ENCODE peak calls at places on chromosomes 4 and X, in five cellular contexts. One of them, this sample, is unnamed.

GRCh38 chrX:26470946-26471345 is 255.0 kb downstream of the MAGEB5 start:
- DNase-seq in choroid plexus epithelial cell: no peak
- DNase-seq in nephron progenitor cell: no peak
- DNase-seq in psoas muscle: no peak
- DNase-seq in cardiac muscle cell: no peak
- DNase-seq in this sample: no peak

GRCh38 chr4:16026155-16026761 is 57.6 kb downstream of the PROM1 start:
- DNase-seq in choroid plexus epithelial cell: peak; percentile 82
- DNase-seq in nephron progenitor cell: peak; percentile 38
- DNase-seq in cardiac muscle cell: peak; percentile 78
- DNase-seq in psoas muscle: no peak
- DNase-seq in this sample: peak; percentile 24

GRCh38 chr4:25172964-25173917 is 13.0 kb upstream of the SEPSECS start:
- DNase-seq in nephron progenitor cell: no peak
- DNase-seq in psoas muscle: no peak
- DNase-seq in cardiac muscle cell: peak; percentile 96
- DNase-seq in choroid plexus epithelial cell: peak; percentile 98
- DNase-seq in this sample: peak; percentile 5

GRCh38 chr4:75845992-75846391 is 56.3 kb downstream of the PPEF2 start:
- DNase-seq in nephron progenitor cell: no peak
- DNase-seq in choroid plexus epithelial cell: no peak
- DNase-seq in psoas muscle: no peak
- DNase-seq in cardiac muscle cell: no peak
- DNase-seq in this sample: no peak

GRCh38 chr4:158814636-158815035 is 45.8 kb downstream of the FNIP2 start:
- DNase-seq in nephron progenitor cell: no peak
- DNase-seq in psoas muscle: no peak
- DNase-seq in choroid plexus epithelial cell: peak; percentile 84
- DNase-seq in cardiac muscle cell: no peak
- DNase-seq in this sample: no peak

GRCh38 chr4:176593943-176594342 is 198.8 kb downstream of the VEGFC start:
- DNase-seq in cardiac muscle cell: no peak
- DNase-seq in choroid plexus epithelial cell: no peak
- DNase-seq in psoas muscle: no peak
- DNase-seq in nephron progenitor cell: no peak
- DNase-seq in this sample: no peak

GRCh38 chrX:71282514-71283408 is 674 bp upstream of the NONO start:
- DNase-seq in psoas muscle: no peak
- DNase-seq in choroid plexus epithelial cell: peak; percentile 56
- DNase-seq in cardiac muscle cell: no peak
- DNase-seq in nephron progenitor cell: peak; percentile 4
- DNase-seq in this sample: no peak

GRCh38 chr4:52234539-52235174 is 183.6 kb downstream of the SPATA18 start:
- DNase-seq in psoas muscle: no peak
- DNase-seq in choroid plexus epithelial cell: peak; percentile 65
- DNase-seq in cardiac muscle cell: peak; percentile 61
- DNase-seq in nephron progenitor cell: no peak
- DNase-seq in this sample: no peak

GRCh38 chrX:75746891-75747639 is 38.0 kb downstream of the MAGEE2 start:
- DNase-seq in choroid plexus epithelial cell: peak; percentile 20
- DNase-seq in cardiac muscle cell: peak; percentile 24
- DNase-seq in nephron progenitor cell: peak; percentile 53
- DNase-seq in psoas muscle: peak; percentile 19
- DNase-seq in this sample: peak; percentile 24

GRCh38 chrX:121886557-121886956 is 839.1 kb downstream of the GLUD2 start:
- DNase-seq in cardiac muscle cell: no peak
- DNase-seq in nephron progenitor cell: no peak
- DNase-seq in choroid plexus epithelial cell: no peak
- DNase-seq in psoas muscle: no peak
- DNase-seq in this sample: no peak

GRCh38 chr4:129164243-129164642 is 68.3 kb downstream of the C4orf33 start:
- DNase-seq in cardiac muscle cell: no peak
- DNase-seq in nephron progenitor cell: no peak
- DNase-seq in choroid plexus epithelial cell: no peak
- DNase-seq in psoas muscle: no peak
- DNase-seq in this sample: no peak

GRCh38 chr4:129162450-129162849 is 66.5 kb downstream of the C4orf33 start:
- DNase-seq in psoas muscle: no peak
- DNase-seq in choroid plexus epithelial cell: no peak
- DNase-seq in nephron progenitor cell: no peak
- DNase-seq in cardiac muscle cell: no peak
- DNase-seq in this sample: no peak

GRCh38 chr4:129167640-129168260 is 71.8 kb downstream of the C4orf33 start:
- DNase-seq in cardiac muscle cell: no peak
- DNase-seq in nephron progenitor cell: peak; percentile 20
- DNase-seq in psoas muscle: no peak
- DNase-seq in choroid plexus epithelial cell: peak; percentile 10
- DNase-seq in this sample: no peak

GRCh38 chr4:129163427-129163826 is 67.5 kb downstream of the C4orf33 start:
- DNase-seq in cardiac muscle cell: no peak
- DNase-seq in choroid plexus epithelial cell: no peak
- DNase-seq in nephron progenitor cell: no peak
- DNase-seq in psoas muscle: no peak
- DNase-seq in this sample: no peak
- TF ChIP-seq CTCF in cardiac muscle cell: no peak
- TF ChIP-seq CTCF in choroid plexus epithelial cell: no peak
- TF ChIP-seq CTCF in nephron progenitor cell: no peak
- TF ChIP-seq CTCF in psoas muscle: no peak
- TF ChIP-seq CTCF in this sample: no peak

GRCh38 chrX:39816871-39817731 is 280.7 kb downstream of the BCOR start:
- DNase-seq in cardiac muscle cell: peak; percentile 50
- DNase-seq in nephron progenitor cell: no peak
- DNase-seq in choroid plexus epithelial cell: peak; percentile 48
- DNase-seq in psoas muscle: no peak
- DNase-seq in this sample: no peak

GRCh38 chrX:39813631-39814246 is 284.0 kb downstream of the BCOR start:
- DNase-seq in cardiac muscle cell: peak; percentile 88
- DNase-seq in nephron progenitor cell: no peak
- DNase-seq in choroid plexus epithelial cell: peak; percentile 37
- DNase-seq in psoas muscle: peak; percentile 75
- DNase-seq in this sample: peak; percentile 17

GRCh38 chrX:39811391-39811790 is 286.4 kb downstream of the BCOR start:
- DNase-seq in choroid plexus epithelial cell: no peak
- DNase-seq in cardiac muscle cell: no peak
- DNase-seq in psoas muscle: no peak
- DNase-seq in nephron progenitor cell: no peak
- DNase-seq in this sample: no peak

GRCh38 chrX:39815621-39816020 is 282.1 kb downstream of the BCOR start:
- DNase-seq in choroid plexus epithelial cell: no peak
- DNase-seq in cardiac muscle cell: peak; percentile 13
- DNase-seq in nephron progenitor cell: no peak
- DNase-seq in psoas muscle: no peak
- DNase-seq in this sample: no peak

GRCh38 chrX:39814391-39814790 is 283.4 kb downstream of the BCOR start:
- DNase-seq in psoas muscle: no peak
- DNase-seq in choroid plexus epithelial cell: no peak
- DNase-seq in nephron progenitor cell: no peak
- DNase-seq in cardiac muscle cell: peak; percentile 40
- DNase-seq in this sample: peak; percentile 13
- TF ChIP-seq CTCF in psoas muscle: peak; percentile 39
- TF ChIP-seq CTCF in choroid plexus epithelial cell: peak; percentile 62
- TF ChIP-seq CTCF in nephron progenitor cell: peak; percentile 7
- TF ChIP-seq CTCF in cardiac muscle cell: peak; percentile 45
- TF ChIP-seq CTCF in this sample: peak; percentile 20

GRCh38 chr4:23423540-23423939 is 466.3 kb downstream of the PPARGC1A start:
- DNase-seq in choroid plexus epithelial cell: no peak
- DNase-seq in cardiac muscle cell: no peak
- DNase-seq in psoas muscle: no peak
- DNase-seq in nephron progenitor cell: no peak
- DNase-seq in this sample: no peak

GRCh38 chr4:23425570-23425969 is 464.3 kb downstream of the PPARGC1A start:
- DNase-seq in choroid plexus epithelial cell: no peak
- DNase-seq in psoas muscle: no peak
- DNase-seq in nephron progenitor cell: no peak
- DNase-seq in cardiac muscle cell: no peak
- DNase-seq in this sample: no peak

DNA sequence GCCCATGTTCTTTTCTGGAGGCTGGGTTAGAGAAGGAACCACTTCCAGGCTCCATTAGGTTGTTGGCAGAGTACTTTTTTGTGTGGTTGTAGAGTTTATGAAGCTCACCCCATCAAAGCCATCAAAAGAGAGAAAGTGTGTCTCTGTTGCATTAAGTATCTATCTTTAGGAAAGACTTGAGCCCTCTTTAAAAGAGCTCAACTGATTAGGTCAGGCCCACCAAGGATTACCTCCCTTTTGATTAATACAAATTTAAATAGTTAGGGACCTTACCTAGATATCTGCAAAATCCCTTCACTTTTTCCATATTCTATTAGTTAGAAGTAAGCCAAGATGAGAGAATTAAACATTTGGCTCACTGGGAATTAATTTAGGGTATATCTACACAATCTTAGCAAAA is 460.4 kb downstream of the PPARGC1A start:
- DNase-seq in psoas muscle: no peak
- DNase-seq in nephron progenitor cell: no peak
- DNase-seq in choroid plexus epithelial cell: no peak
- DNase-seq in cardiac muscle cell: no peak
- DNase-seq in this sample: no peak
- TF ChIP-seq CTCF in psoas muscle: no peak
- TF ChIP-seq CTCF in nephron progenitor cell: no peak
- TF ChIP-seq CTCF in choroid plexus epithelial cell: no peak
- TF ChIP-seq CTCF in cardiac muscle cell: no peak
- TF ChIP-seq CTCF in this sample: no peak

GRCh38 chrX:111167334-111167733 is 71.3 kb downstream of the PAK3 start:
- DNase-seq in nephron progenitor cell: no peak
- DNase-seq in cardiac muscle cell: no peak
- DNase-seq in psoas muscle: no peak
- DNase-seq in choroid plexus epithelial cell: no peak
- DNase-seq in this sample: no peak

GRCh38 chrX:111169141-111169540 is 73.2 kb downstream of the PAK3 start:
- DNase-seq in nephron progenitor cell: no peak
- DNase-seq in psoas muscle: no peak
- DNase-seq in choroid plexus epithelial cell: no peak
- DNase-seq in cardiac muscle cell: no peak
- DNase-seq in this sample: no peak

GRCh38 chrX:111170017-111170416 is 74.0 kb downstream of the PAK3 start:
- DNase-seq in psoas muscle: no peak
- DNase-seq in choroid plexus epithelial cell: no peak
- DNase-seq in nephron progenitor cell: no peak
- DNase-seq in cardiac muscle cell: no peak
- DNase-seq in this sample: no peak

GRCh38 chrX:111165902-111166301 is 69.9 kb downstream of the PAK3 start:
- DNase-seq in psoas muscle: no peak
- DNase-seq in choroid plexus epithelial cell: no peak
- DNase-seq in nephron progenitor cell: no peak
- DNase-seq in cardiac muscle cell: no peak
- DNase-seq in this sample: no peak

GRCh38 chrX:111168314-111168713 is 72.3 kb downstream of the PAK3 start:
- DNase-seq in psoas muscle: no peak
- DNase-seq in choroid plexus epithelial cell: peak; percentile 3
- DNase-seq in cardiac muscle cell: peak; percentile 11
- DNase-seq in nephron progenitor cell: peak; percentile 9
- DNase-seq in this sample: no peak
- TF ChIP-seq CTCF in psoas muscle: no peak
- TF ChIP-seq CTCF in choroid plexus epithelial cell: peak; percentile 12
- TF ChIP-seq CTCF in cardiac muscle cell: peak; percentile 15
- TF ChIP-seq CTCF in nephron progenitor cell: peak; percentile 41
- TF ChIP-seq CTCF in this sample: no peak

DNA sequence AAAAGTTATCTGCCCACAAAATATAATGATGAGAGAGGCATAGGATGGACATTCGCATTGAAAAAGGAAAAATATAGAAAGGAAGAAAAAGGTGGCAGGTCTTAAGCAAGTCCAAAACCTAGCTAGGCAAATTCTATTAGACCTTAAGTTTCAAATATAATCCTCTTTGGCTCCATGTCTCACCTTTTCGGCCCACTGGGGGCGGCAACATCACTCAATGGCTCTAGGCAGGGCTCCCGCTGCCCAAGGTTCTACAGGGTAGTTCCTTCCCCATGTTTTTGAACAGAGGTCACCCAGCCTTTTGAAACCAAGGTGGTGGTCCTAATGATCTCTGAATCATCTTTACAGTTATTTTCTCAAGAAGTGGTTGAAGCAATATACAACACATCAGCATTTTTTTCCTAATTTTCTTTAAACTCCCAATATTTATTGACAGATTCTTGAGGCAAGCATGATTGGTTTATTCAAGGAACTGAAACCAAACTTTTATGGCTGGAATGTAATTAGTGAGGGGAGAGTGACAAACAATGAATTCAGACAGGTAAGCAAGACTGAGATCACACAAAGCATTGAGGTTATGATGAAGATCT is 309.4 kb downstream of the ANTXR2 start:
- DNase-seq in psoas muscle: no peak
- DNase-seq in choroid plexus epithelial cell: no peak
- DNase-seq in nephron progenitor cell: no peak
- DNase-seq in cardiac muscle cell: no peak
- DNase-seq in this sample: no peak
- TF ChIP-seq CTCF in psoas muscle: no peak
- TF ChIP-seq CTCF in choroid plexus epithelial cell: no peak
- TF ChIP-seq CTCF in nephron progenitor cell: no peak
- TF ChIP-seq CTCF in cardiac muscle cell: no peak
- TF ChIP-seq CTCF in this sample: no peak

DNA sequence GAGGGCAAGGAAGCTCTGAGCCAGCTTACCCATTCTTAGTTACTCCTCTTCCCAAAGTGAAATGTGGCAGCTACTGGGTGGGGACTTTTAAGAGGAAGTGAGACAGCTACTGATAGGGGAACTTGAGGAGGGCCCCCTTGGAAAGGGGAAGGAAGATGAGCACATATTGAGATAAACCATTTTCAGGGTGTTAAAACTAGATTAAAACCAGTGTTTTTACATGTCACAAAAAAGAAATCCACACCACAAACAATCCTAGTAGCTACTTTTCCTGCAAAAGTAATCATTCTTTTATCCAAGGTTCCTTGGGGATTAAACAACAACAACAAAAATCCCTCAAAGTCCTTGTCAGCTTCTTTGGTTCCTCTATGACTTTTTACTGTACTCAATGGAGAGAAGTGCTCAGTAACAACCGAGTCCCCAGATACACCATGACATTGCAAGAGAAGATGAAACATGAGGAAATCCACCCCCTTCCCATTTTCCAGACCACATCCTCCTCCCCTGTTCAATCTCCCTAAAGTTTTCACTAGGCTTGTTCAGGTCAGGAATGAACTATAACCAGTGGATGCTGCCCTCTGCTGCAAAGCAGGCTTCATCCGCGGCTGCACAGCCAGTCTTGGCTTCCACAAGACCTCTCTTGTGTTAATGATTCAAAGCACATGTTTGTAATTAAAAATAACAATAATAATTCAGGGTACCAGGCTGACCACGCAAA is 113.5 kb upstream of the TMEM164 start:
- DNase-seq in cardiac muscle cell: peak; percentile 54
- DNase-seq in choroid plexus epithelial cell: peak; percentile 52
- DNase-seq in psoas muscle: no peak
- DNase-seq in nephron progenitor cell: peak; percentile 37
- DNase-seq in this sample: peak; percentile 15
- TF ChIP-seq CTCF in cardiac muscle cell: peak; percentile 47
- TF ChIP-seq CTCF in choroid plexus epithelial cell: peak; percentile 65
- TF ChIP-seq CTCF in psoas muscle: no peak
- TF ChIP-seq CTCF in nephron progenitor cell: no peak
- TF ChIP-seq CTCF in this sample: no peak

This sample was measured in Calu3.